ENCODE peak calls at places on chromosomes 1 and 21, in four cellular contexts. One of them, this sample, is unnamed.

GRCh38 chr1:108896160-108897150 is 19.7 kb downstream of the GPSM2 start:
- DNase-seq in fibroblast of lung: peak
- DNase-seq in tibial nerve: no peak
- DNase-seq in mucosa of descending colon: no peak
- DNase-seq in this sample: no peak

GRCh38 chr1:9289724-9290493 is 2.8 kb upstream of the SPSB1 start:
- DNase-seq in fibroblast of lung: peak
- DNase-seq in tibial nerve: peak
- DNase-seq in mucosa of descending colon: no peak
- DNase-seq in this sample: no peak

GRCh38 chr1:53255031-53255430 is 16.7 kb upstream of the MAGOH start:
- DNase-seq in fibroblast of lung: no peak
- DNase-seq in tibial nerve: no peak
- DNase-seq in mucosa of descending colon: no peak
- DNase-seq in this sample: no peak

GRCh38 chr21:24759348-24760118 is 847.7 kb downstream of the MRPL39 start:
- DNase-seq in fibroblast of lung: no peak
- DNase-seq in tibial nerve: no peak
- DNase-seq in mucosa of descending colon: no peak
- DNase-seq in this sample: no peak

GRCh38 chr1:3649342-3650247 is at the start of gene WRAP73:
- DNase-seq in fibroblast of lung: peak
- DNase-seq in tibial nerve: peak
- DNase-seq in mucosa of descending colon: peak
- DNase-seq in this sample: peak

GRCh38 chr1:117838911-117839310 is 90.5 kb downstream of the GDAP2 start:
- DNase-seq in fibroblast of lung: peak
- DNase-seq in tibial nerve: no peak
- DNase-seq in mucosa of descending colon: no peak
- DNase-seq in this sample: no peak

GRCh38 chr21:44870748-44871495 is 2.6 kb downstream of the PTTG1IP start:
- DNase-seq in fibroblast of lung: peak
- DNase-seq in tibial nerve: no peak
- DNase-seq in mucosa of descending colon: peak
- DNase-seq in this sample: no peak

GRCh38 chr1:92446546-92446945 is 40.2 kb downstream of the GFI1 start:
- DNase-seq in fibroblast of lung: peak
- DNase-seq in tibial nerve: no peak
- DNase-seq in mucosa of descending colon: no peak
- DNase-seq in this sample: no peak

GRCh38 chr1:26578167-26578566 is 48.6 kb downstream of the RPS6KA1 start:
- DNase-seq in fibroblast of lung: no peak
- DNase-seq in tibial nerve: no peak
- DNase-seq in mucosa of descending colon: no peak
- DNase-seq in this sample: no peak

DNA sequence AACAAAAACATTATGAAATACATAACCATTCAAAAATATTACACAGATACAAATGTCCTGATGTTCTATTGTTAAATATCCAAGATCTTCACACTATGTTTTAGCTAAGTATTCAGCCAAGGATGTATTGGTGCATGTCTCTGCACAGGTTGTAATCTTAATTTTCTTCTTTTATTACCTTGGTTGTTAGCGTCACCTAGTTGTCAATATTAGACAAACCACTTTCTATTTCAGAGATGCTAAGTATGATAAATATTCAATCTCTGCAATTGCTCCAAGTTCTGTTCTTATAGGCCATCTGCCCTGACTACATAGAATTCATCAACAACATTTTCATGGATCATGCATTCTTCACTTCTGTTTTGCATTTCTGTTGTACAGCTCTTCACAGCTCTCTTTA is 380.0 kb downstream of the NUF2 start:
- DNase-seq in fibroblast of lung: no peak
- DNase-seq in tibial nerve: no peak
- DNase-seq in mucosa of descending colon: no peak
- DNase-seq in this sample: no peak
- TF ChIP-seq CTCF in fibroblast of lung: no peak
- TF ChIP-seq CTCF in tibial nerve: no peak
- TF ChIP-seq CTCF in mucosa of descending colon: no peak
- TF ChIP-seq CTCF in this sample: no peak

GRCh38 chr1:74396942-74397341 is 115.5 kb downstream of the LRRC53 start:
- DNase-seq in fibroblast of lung: no peak
- DNase-seq in tibial nerve: no peak
- DNase-seq in mucosa of descending colon: no peak
- DNase-seq in this sample: peak

GRCh38 chr1:74392848-74393247 is 119.6 kb downstream of the LRRC53 start:
- DNase-seq in fibroblast of lung: no peak
- DNase-seq in tibial nerve: no peak
- DNase-seq in mucosa of descending colon: no peak
- DNase-seq in this sample: no peak

GRCh38 chr1:74399249-74399648 is 113.2 kb downstream of the LRRC53 start:
- DNase-seq in fibroblast of lung: no peak
- DNase-seq in tibial nerve: no peak
- DNase-seq in mucosa of descending colon: no peak
- DNase-seq in this sample: no peak

GRCh38 chr1:74395492-74395891 is 116.9 kb downstream of the LRRC53 start:
- DNase-seq in fibroblast of lung: peak
- DNase-seq in tibial nerve: no peak
- DNase-seq in mucosa of descending colon: peak
- DNase-seq in this sample: no peak

GRCh38 chr1:74396462-74396861 is 115.9 kb downstream of the LRRC53 start:
- DNase-seq in fibroblast of lung: no peak
- DNase-seq in tibial nerve: no peak
- DNase-seq in mucosa of descending colon: no peak
- DNase-seq in this sample: no peak
- TF ChIP-seq CTCF in fibroblast of lung: no peak
- TF ChIP-seq CTCF in tibial nerve: no peak
- TF ChIP-seq CTCF in mucosa of descending colon: no peak
- TF ChIP-seq CTCF in this sample: no peak

GRCh38 chr1:214816603-214817002 is 213.6 kb downstream of the CENPF start:
- DNase-seq in fibroblast of lung: no peak
- DNase-seq in tibial nerve: no peak
- DNase-seq in mucosa of descending colon: no peak
- DNase-seq in this sample: no peak
- TF ChIP-seq CTCF in fibroblast of lung: peak
- TF ChIP-seq CTCF in tibial nerve: no peak
- TF ChIP-seq CTCF in mucosa of descending colon: no peak
- TF ChIP-seq CTCF in this sample: no peak

GRCh38 chr1:229254910-229255541 is 15.9 kb upstream of the RAB4A start:
- DNase-seq in fibroblast of lung: no peak
- DNase-seq in tibial nerve: no peak
- DNase-seq in mucosa of descending colon: no peak
- DNase-seq in this sample: no peak
- TF ChIP-seq CTCF in fibroblast of lung: no peak
- TF ChIP-seq CTCF in tibial nerve: peak
- TF ChIP-seq CTCF in mucosa of descending colon: no peak
- TF ChIP-seq CTCF in this sample: peak

GRCh38 chr1:32892368-32893197 is 6.3 kb downstream of the HPCA start:
- DNase-seq in fibroblast of lung: peak
- DNase-seq in tibial nerve: no peak
- DNase-seq in mucosa of descending colon: peak
- DNase-seq in this sample: peak

GRCh38 chr1:32891630-32892029 is 5.3 kb downstream of the HPCA start:
- DNase-seq in fibroblast of lung: no peak
- DNase-seq in tibial nerve: no peak
- DNase-seq in mucosa of descending colon: no peak
- DNase-seq in this sample: no peak

GRCh38 chr1:32894019-32894600 is 7.1 kb downstream of the TMEM54 start:
- DNase-seq in fibroblast of lung: no peak
- DNase-seq in tibial nerve: no peak
- DNase-seq in mucosa of descending colon: no peak
- DNase-seq in this sample: no peak

GRCh38 chr1:32894681-32895080 is 6.5 kb downstream of the TMEM54 start:
- DNase-seq in fibroblast of lung: no peak
- DNase-seq in tibial nerve: no peak
- DNase-seq in mucosa of descending colon: no peak
- DNase-seq in this sample: no peak

DNA sequence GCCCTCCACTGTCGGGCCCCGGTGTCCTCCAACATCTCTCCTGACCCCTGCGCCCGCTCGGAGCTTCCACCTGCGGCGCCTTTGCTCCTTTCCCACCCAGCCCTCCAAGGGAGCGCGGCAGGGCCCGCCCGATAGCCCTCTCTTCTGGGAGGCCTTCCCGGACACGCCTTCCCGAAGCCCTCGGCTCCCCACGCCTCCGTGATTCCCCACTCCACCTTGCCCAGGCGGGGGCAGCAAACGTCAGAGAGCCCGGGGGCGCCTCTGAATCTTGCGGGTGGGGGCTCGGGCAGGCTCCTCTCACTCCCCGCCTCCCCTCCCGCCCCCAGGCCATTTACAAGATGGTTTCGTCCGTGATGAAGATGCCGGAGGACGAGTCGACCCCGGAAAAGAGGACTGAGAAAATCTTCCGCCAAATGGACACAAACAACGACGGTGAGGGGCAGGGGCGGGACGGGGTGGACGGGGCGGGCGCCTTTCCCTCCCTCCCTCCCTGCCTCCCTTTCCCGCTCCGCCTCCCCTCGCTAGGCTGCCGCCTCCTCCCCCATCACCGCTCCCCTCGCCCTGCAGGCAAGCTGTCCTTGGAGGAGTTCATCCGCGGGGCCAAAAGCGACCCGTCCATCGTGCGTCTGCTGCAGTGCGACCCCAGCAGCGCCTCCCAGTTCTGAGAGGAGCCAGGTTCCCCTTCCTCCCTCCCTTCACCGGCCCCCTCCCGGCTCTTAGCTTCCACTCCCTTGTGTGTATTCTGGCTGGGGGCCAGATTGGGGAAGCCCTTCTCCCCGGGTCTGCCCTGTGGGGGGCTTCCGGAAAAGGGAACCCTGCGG is 7.1 kb downstream of the HPCA start:
- DNase-seq in fibroblast of lung: peak
- DNase-seq in tibial nerve: no peak
- DNase-seq in mucosa of descending colon: peak
- DNase-seq in this sample: no peak
- TF ChIP-seq CTCF in fibroblast of lung: no peak
- TF ChIP-seq CTCF in tibial nerve: no peak
- TF ChIP-seq CTCF in mucosa of descending colon: no peak
- TF ChIP-seq CTCF in this sample: no peak

GRCh38 chr1:200738733-200739498 is at the start of gene CAMSAP2:
- DNase-seq in fibroblast of lung: peak
- DNase-seq in tibial nerve: peak
- DNase-seq in mucosa of descending colon: peak
- DNase-seq in this sample: peak
- TF ChIP-seq CTCF in fibroblast of lung: no peak
- TF ChIP-seq CTCF in tibial nerve: no peak
- TF ChIP-seq CTCF in mucosa of descending colon: no peak
- TF ChIP-seq CTCF in this sample: no peak

GRCh38 chr1:100703052-100703451 is 16.5 kb upstream of the VCAM1 start:
- DNase-seq in fibroblast of lung: no peak
- DNase-seq in tibial nerve: no peak
- DNase-seq in mucosa of descending colon: no peak
- DNase-seq in this sample: no peak

GRCh38 chr1:100704473-100704872 is 15.1 kb upstream of the VCAM1 start:
- DNase-seq in fibroblast of lung: no peak
- DNase-seq in tibial nerve: no peak
- DNase-seq in mucosa of descending colon: no peak
- DNase-seq in this sample: no peak

GRCh38 chr1:100708476-100709062 is 11.0 kb upstream of the VCAM1 start:
- DNase-seq in fibroblast of lung: peak
- DNase-seq in tibial nerve: no peak
- DNase-seq in mucosa of descending colon: no peak
- DNase-seq in this sample: no peak

GRCh38 chr1:100703716-100704115 is 15.8 kb upstream of the VCAM1 start:
- DNase-seq in fibroblast of lung: peak
- DNase-seq in tibial nerve: no peak
- DNase-seq in mucosa of descending colon: no peak
- DNase-seq in this sample: no peak

DNA sequence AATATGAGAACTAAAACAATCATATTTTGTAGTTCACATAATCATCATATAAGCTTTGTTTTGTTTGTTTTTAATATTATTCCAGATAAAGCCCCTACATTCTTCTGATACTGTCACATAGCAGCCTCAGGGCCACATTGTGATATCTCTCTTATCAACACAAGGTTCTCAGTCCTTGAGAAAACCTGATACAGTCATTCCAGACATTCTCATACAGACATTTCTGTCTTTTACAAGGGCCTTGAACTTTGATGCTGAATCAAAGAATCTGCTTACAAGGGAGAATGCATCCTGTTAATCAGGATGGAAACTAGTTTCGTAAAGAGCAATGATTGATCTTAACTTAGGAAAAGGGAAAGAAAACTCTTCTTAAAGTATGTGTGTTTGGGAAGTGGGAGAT is 12.7 kb upstream of the VCAM1 start:
- DNase-seq in fibroblast of lung: no peak
- DNase-seq in tibial nerve: no peak
- DNase-seq in mucosa of descending colon: no peak
- DNase-seq in this sample: no peak
- TF ChIP-seq CTCF in fibroblast of lung: no peak
- TF ChIP-seq CTCF in tibial nerve: no peak
- TF ChIP-seq CTCF in mucosa of descending colon: no peak
- TF ChIP-seq CTCF in this sample: no peak

GRCh38 chr1:94734963-94735899 is 84.9 kb upstream of the SLC44A3 start:
- DNase-seq in fibroblast of lung: peak
- DNase-seq in tibial nerve: no peak
- DNase-seq in mucosa of descending colon: peak
- DNase-seq in this sample: no peak

GRCh38 chr1:94729287-94729686 is 90.9 kb upstream of the SLC44A3 start:
- DNase-seq in fibroblast of lung: peak
- DNase-seq in tibial nerve: no peak
- DNase-seq in mucosa of descending colon: no peak
- DNase-seq in this sample: no peak

GRCh38 chr1:94727846-94728715 is 92.1 kb upstream of the SLC44A3 start:
- DNase-seq in fibroblast of lung: peak
- DNase-seq in tibial nerve: no peak
- DNase-seq in mucosa of descending colon: peak
- DNase-seq in this sample: no peak

GRCh38 chr1:94730450-94730849 is 89.7 kb upstream of the SLC44A3 start:
- DNase-seq in fibroblast of lung: no peak
- DNase-seq in tibial nerve: no peak
- DNase-seq in mucosa of descending colon: no peak
- DNase-seq in this sample: no peak

DNA sequence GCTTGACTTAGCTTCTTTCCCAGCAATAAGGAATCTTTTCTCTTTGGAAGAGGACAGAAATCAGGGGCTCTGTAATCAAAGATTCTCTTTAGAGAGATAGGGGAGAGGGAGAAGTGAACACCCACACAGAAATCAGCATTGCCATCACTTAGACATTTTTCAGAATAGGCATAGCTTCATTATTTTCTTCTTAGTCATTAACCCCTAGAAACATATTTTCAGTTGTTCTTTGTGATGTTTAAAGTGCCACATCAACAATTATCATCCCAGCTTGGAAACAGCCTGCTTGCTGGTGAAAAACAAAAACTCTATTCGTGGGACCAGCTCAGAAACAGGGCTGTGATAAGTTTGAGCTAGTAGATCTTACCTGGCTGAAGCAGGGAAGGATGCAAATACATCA is 88.3 kb upstream of the SLC44A3 start:
- DNase-seq in fibroblast of lung: peak
- DNase-seq in tibial nerve: no peak
- DNase-seq in mucosa of descending colon: no peak
- DNase-seq in this sample: no peak
- TF ChIP-seq CTCF in fibroblast of lung: no peak
- TF ChIP-seq CTCF in tibial nerve: no peak
- TF ChIP-seq CTCF in mucosa of descending colon: no peak
- TF ChIP-seq CTCF in this sample: no peak